ENCODE peak calls at places on chromosomes 16 and 17, in six cellular contexts. P, D, V, S, J and Y are unnamed samples. For H3K9me3, the result is how much of the 10 kb centered on the place peaks cover.

GRCh38 chr16:50154369-50154947 is 1.4 kb downstream of the TENT4B start:
- DNase-seq in P (peak), D (no peak), V (no peak), S (no peak), J (peak), Y (no peak)

GRCh38 chr17:71287246-71287828 is 833.5 kb upstream of the SOX9 start:
- DNase-seq in P (no peak), D (no peak), V (no peak), S (no peak), J (no peak), Y (no peak)

GRCh38 chr16:89066746-89067145 is 26.9 kb upstream of the ACSF3 start:
- DNase-seq in P (no peak), D (no peak), V (no peak), S (no peak), J (no peak), Y (no peak)

GRCh38 chr16:66205287-66206167 is 161.0 kb upstream of the CDH5 start:
- DNase-seq in P (no peak), D (no peak), V (peak), S (no peak), J (no peak), Y (no peak)

GRCh38 chr17:60322056-60322387 is 69.9 kb downstream of the USP32 start:
- DNase-seq in P (no peak), D (no peak), V (no peak), S (no peak), J (no peak), Y (no peak)

GRCh38 chr17:76142044-76143041 is 1.3 kb upstream of the FOXJ1 start:
- DNase-seq in P (no peak), D (peak), V (no peak), S (no peak), J (no peak), Y (no peak)

GRCh38 chr16:49510141-49510540 is 136.5 kb downstream of the C16orf78 start:
- DNase-seq in P (no peak), D (no peak), V (no peak), S (no peak), J (no peak), Y (no peak)

GRCh38 chr16:79801550-79802090 is 201.1 kb upstream of the MAF start:
- DNase-seq in P (no peak), D (no peak), V (no peak), S (no peak), J (peak), Y (no peak)

GRCh38 chr16:57305159-57305811 is 20.8 kb upstream of the PLLP start:
- DNase-seq in P (no peak), D (peak), V (no peak), S (no peak), J (no peak), Y (no peak)

GRCh38 chr17:8518346-8518745 is 82.7 kb downstream of the NDEL1 start:
- DNase-seq in P (no peak), D (no peak), V (no peak), S (peak), J (no peak), Y (no peak)

GRCh38 chr17:9026741-9027140 is 5.4 kb downstream of the NTN1 start:
- DNase-seq in P (no peak), D (no peak), V (no peak), S (no peak), J (no peak), Y (no peak)

GRCh38 chr17:37146578-37147119 is 197.9 kb downstream of the AATF start:
- DNase-seq in P (no peak), D (no peak), V (no peak), S (no peak), J (no peak), Y (no peak)

GRCh38 chr16:87076950-87077749 is 240.0 kb downstream of the C16orf95 start:
- DNase-seq in P (no peak), D (no peak), V (peak), S (peak), J (peak), Y (no peak)

GRCh38 chr16:56450275-56450889 is 750 bp downstream of the NUDT21 start:
- DNase-seq in P (no peak), D (no peak), V (no peak), S (peak), J (peak), Y (no peak)

GRCh38 chr17:50198026-50198669 is 3.3 kb downstream of the COL1A1 start:
- DNase-seq in P (peak), D (peak), V (peak), S (peak), J (peak), Y (no peak)

GRCh38 chr16:12087901-12088364 is 111.4 kb downstream of the SNX29 start:
- DNase-seq in P (peak), D (peak), V (no peak), S (no peak), J (no peak), Y (no peak)

GRCh38 chr16:19680972-19681371 is 37.1 kb downstream of the KNOP1 start:
- DNase-seq in P (no peak), D (no peak), V (no peak), S (peak), J (no peak), Y (no peak)

GRCh38 chr17:60106377-60107059 is 27.8 kb upstream of the HEATR6 start:
- DNase-seq in P (no peak), D (no peak), V (peak), S (no peak), J (no peak), Y (no peak)

GRCh38 chr17:36650096-36650764 is 48.8 kb downstream of the MRM1 start:
- DNase-seq in P (no peak), D (no peak), V (no peak), S (no peak), J (no peak), Y (no peak)

GRCh38 chr17:18966831-18967624 is 15.1 kb downstream of the SLC5A10 start:
- DNase-seq in P (no peak), D (no peak), V (no peak), S (no peak), J (no peak), Y (no peak)

GRCh38 chr16:68408967-68409366 is 39.3 kb downstream of the SMPD3 start:
- DNase-seq in P (no peak), D (peak), V (no peak), S (no peak), J (no peak), Y (no peak)

GRCh38 chr16:84446596-84447392 is 57.7 kb downstream of the MEAK7 start:
- DNase-seq in P (no peak), D (peak), V (no peak), S (no peak), J (no peak), Y (no peak)

GRCh38 chr17:62888148-62888547 is 77.9 kb upstream of the TANC2 start:
- DNase-seq in P (no peak), D (no peak), V (no peak), S (no peak), J (peak), Y (no peak)

GRCh38 chr16:68335175-68335574 is 24.4 kb downstream of the PRMT7 start:
- DNase-seq in P (no peak), D (peak), V (no peak), S (no peak), J (peak), Y (no peak)

GRCh38 chr16:69328854-69329316 is 1.5 kb downstream of the PDF start:
- DNase-seq in P (no peak), D (peak), V (no peak), S (peak), J (peak), Y (no peak)

GRCh38 chr16:2955779-2956565 is 8.1 kb upstream of the KREMEN2 start:
- DNase-seq in P (no peak), D (no peak), V (no peak), S (no peak), J (no peak), Y (no peak)

GRCh38 chr16:27450836-27451341 is 48.9 kb downstream of the IL21R start:
- DNase-seq in P (no peak), D (no peak), V (no peak), S (no peak), J (no peak), Y (no peak)

GRCh38 chr17:2770129-2770528 is 20.7 kb upstream of the CCDC92B start:
- DNase-seq in P (no peak), D (no peak), V (no peak), S (no peak), J (no peak), Y (no peak)

GRCh38 chr16:47049901-47050583 is 76.6 kb upstream of the DNAJA2 start:
- DNase-seq in P (no peak), D (peak), V (no peak), S (no peak), J (no peak), Y (no peak)

GRCh38 chr17:3944485-3945388 is 19.5 kb downstream of the ATP2A3 start:
- DNase-seq in P (peak), D (peak), V (no peak), S (peak), J (no peak), Y (no peak)
- H3K4me3 ChIP-seq in P (no peak), D (no peak), V (no peak), S (peak), J (no peak), Y (no peak)

GRCh38 chr16:10028644-10029043 is 153.6 kb downstream of the GRIN2A start:
- DNase-seq in P (no peak), D (no peak), V (no peak), S (no peak), J (no peak), Y (no peak)
- H3K9me3 ChIP-seq in P (under half), D (under half), V (under half), S (under half), J (under half), Y (under half)

DNA sequence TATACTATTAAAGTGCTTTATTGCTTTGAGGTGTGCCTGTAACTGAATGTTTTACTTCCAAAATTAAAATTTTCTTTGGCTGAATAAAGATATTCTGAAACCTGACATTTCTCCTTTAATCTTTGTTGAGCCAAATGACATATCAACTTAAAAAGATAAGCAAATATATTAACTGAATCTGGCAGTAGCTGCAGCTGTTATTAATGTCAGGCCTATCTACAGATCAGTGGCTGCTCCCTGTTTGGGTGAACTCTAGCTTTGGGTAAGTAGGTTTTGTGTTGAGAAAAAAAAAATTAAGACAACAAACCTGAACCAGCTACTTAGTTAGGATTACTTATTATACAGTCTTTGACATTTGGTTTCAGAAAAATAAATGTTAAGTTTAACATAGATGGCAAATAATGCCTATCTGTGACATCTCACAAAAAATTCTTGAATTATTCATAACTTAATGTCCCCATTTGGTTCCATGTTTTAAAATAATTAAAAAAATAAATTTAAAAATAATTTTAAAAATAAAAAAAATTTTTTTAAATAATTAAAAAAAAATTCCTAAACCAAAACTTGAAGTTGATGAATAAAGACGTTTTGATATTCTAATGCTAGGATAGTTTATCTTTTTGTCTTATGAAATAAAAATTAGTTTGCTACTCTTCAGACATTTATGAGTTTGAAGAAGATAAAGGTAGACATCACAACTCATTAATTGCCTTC is 19.8 kb downstream of the CPD start:
- DNase-seq in P (no peak), D (no peak), V (no peak), S (no peak), J (no peak), Y (no peak)
- H3K4me3 ChIP-seq in P (no peak), D (no peak), V (no peak), S (no peak), J (no peak), Y (no peak)

DNA sequence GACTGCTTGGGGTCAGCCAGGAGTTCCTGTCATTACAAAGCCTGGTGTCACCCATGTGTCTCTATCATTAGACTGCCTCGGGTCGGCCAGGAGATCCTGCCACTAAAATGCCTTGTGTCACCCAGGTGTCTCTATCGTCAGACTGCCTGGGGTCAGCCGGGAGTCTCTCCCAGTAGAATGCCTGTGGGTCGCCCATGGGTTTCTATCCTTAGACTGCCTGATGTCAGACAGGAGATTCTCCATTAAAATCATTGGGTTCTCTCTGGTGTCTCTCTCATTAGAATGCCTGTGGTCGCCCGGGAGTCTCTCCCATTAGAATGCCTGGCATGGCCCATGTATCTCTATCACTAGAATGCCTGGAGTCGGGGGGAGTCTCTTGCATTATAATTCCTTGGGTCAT is 2231.0 kb downstream of the TP53TG3F start:
- DNase-seq in P (no peak), D (no peak), V (peak), S (no peak), J (no peak), Y (no peak)
- H3K9me3 ChIP-seq in P (half or more), D (under half), V (under half), S (under half), J (under half), Y (under half)

DNA sequence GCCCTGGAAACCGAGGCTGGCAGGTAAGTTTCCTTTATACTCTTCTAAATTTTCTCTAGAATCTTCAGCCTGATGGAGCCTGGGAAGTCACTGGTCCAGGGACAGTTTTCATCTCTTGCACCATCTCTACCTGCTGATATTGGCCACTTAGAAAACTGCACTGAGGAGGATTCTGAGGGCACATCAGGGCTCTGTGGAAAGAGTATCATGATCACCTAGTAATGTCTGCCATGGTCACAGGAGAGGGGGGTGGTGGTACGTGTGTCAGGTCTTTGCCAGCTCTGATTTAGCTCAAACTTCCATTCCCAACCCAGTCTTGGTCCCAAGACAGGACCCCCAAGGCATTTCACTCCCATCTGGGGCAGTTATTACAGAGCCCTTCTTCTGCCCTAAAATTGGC is 35.2 kb upstream of the DOC2B start:
- DNase-seq in P (no peak), D (peak), V (no peak), S (no peak), J (no peak), Y (no peak)
- H3K4me3 ChIP-seq in P (no peak), D (no peak), V (no peak), S (no peak), J (no peak), Y (no peak)

GRCh38 chr16:35510701-35511100 is 2051.3 kb downstream of the TP53TG3F start:
- DNase-seq in P (no peak), D (no peak), V (no peak), S (no peak), J (no peak), Y (no peak)

GRCh38 chr16:35516971-35517370 is 2057.6 kb downstream of the TP53TG3F start:
- DNase-seq in P (no peak), D (no peak), V (no peak), S (no peak), J (no peak), Y (no peak)

DNA sequence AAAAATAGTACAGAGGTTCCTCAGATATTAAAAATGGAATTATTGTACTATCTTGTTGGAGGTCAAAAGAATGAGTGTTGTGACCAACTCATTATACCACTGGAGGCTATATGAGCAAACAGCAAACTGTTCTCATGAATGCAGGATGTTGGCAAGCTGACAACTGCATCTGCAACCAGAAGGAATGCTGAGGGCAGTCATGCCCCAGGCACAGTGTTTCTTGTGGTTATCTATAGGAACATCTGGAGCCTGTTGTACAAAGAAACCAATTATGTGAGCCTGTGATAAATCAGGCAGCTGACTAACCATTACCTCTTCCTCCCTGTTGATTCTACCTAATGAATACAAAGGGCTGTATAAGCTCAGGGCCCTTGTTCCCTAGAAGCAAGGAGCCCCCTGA is 2057.1 kb downstream of the TP53TG3F start:
- DNase-seq in P (no peak), D (no peak), V (no peak), S (no peak), J (peak), Y (no peak)
- H3K9me3 ChIP-seq in P (under half), D (under half), V (under half), S (under half), J (under half), Y (under half)

GRCh38 chr17:30922235-30922993 is 669 bp downstream of the ADAP2 start:
- DNase-seq in P (no peak), D (peak), V (no peak), S (no peak), J (no peak), Y (no peak)
- H3K4me3 ChIP-seq in P (no peak), D (peak), V (peak), S (peak), J (peak), Y (peak)